ENCODE peak calls at places on chromosomes 13 and 19, in five cellular contexts. One of them, this sample, is unnamed.

GRCh38 chr19:53989600-53990533 is 1.6 kb upstream of the CACNG6 start:
- DNase-seq in lung microvascular endothelial cell: peak; percentile 35
- DNase-seq in hypothalamus: peak; percentile 9
- DNase-seq in GM03348: no peak
- DNase-seq in nucleus accumbens: no peak
- DNase-seq in this sample: no peak

GRCh38 chr13:52786747-52787146 is 47.1 kb upstream of the CNMD start:
- DNase-seq in GM03348: no peak
- DNase-seq in lung microvascular endothelial cell: no peak
- DNase-seq in hypothalamus: peak; percentile 3
- DNase-seq in nucleus accumbens: peak; percentile 70
- DNase-seq in this sample: no peak

GRCh38 chr19:11279505-11280236 is 16.3 kb upstream of the TSPAN16 start:
- DNase-seq in lung microvascular endothelial cell: peak; percentile 75
- DNase-seq in hypothalamus: no peak
- DNase-seq in GM03348: no peak
- DNase-seq in nucleus accumbens: no peak
- DNase-seq in this sample: no peak

GRCh38 chr19:31908486-31909255 is 436.7 kb upstream of the ZNF507 start:
- DNase-seq in nucleus accumbens: no peak
- DNase-seq in GM03348: no peak
- DNase-seq in hypothalamus: no peak
- DNase-seq in lung microvascular endothelial cell: no peak
- DNase-seq in this sample: no peak

GRCh38 chr13:25281193-25281936 is 5.9 kb downstream of the MTMR6 start:
- DNase-seq in hypothalamus: no peak
- DNase-seq in lung microvascular endothelial cell: peak; percentile 15
- DNase-seq in GM03348: no peak
- DNase-seq in nucleus accumbens: no peak
- DNase-seq in this sample: no peak

GRCh38 chr13:26880741-26881140 is 120.2 kb upstream of the GPR12 start:
- DNase-seq in GM03348: peak; percentile 17
- DNase-seq in lung microvascular endothelial cell: no peak
- DNase-seq in nucleus accumbens: no peak
- DNase-seq in hypothalamus: no peak
- DNase-seq in this sample: no peak

GRCh38 chr13:23751195-23751594 is 138.0 kb downstream of the MIPEP start:
- DNase-seq in lung microvascular endothelial cell: peak; percentile 43
- DNase-seq in nucleus accumbens: no peak
- DNase-seq in GM03348: no peak
- DNase-seq in hypothalamus: no peak
- DNase-seq in this sample: no peak

GRCh38 chr13:77751513-77752456 is 54.3 kb downstream of the SLAIN1 start:
- DNase-seq in hypothalamus: no peak
- DNase-seq in lung microvascular endothelial cell: peak; percentile 58
- DNase-seq in nucleus accumbens: no peak
- DNase-seq in GM03348: peak; percentile 65
- DNase-seq in this sample: peak; percentile 15

GRCh38 chr19:2274185-2274711 is 7.7 kb downstream of the PEAK3 start:
- DNase-seq in GM03348: no peak
- DNase-seq in nucleus accumbens: no peak
- DNase-seq in lung microvascular endothelial cell: no peak
- DNase-seq in hypothalamus: no peak
- DNase-seq in this sample: no peak

GRCh38 chr19:12786149-12786870 is 5.0 kb upstream of the JUNB start:
- DNase-seq in GM03348: no peak
- DNase-seq in nucleus accumbens: peak; percentile 24
- DNase-seq in lung microvascular endothelial cell: no peak
- DNase-seq in hypothalamus: peak; percentile 67
- DNase-seq in this sample: no peak

GRCh38 chr13:104318121-104318520 is 1251.9 kb upstream of the SLC10A2 start:
- DNase-seq in GM03348: no peak
- DNase-seq in hypothalamus: no peak
- DNase-seq in lung microvascular endothelial cell: peak; percentile 25
- DNase-seq in nucleus accumbens: no peak
- DNase-seq in this sample: peak; percentile 8

GRCh38 chr19:13241321-13242104 is 91.3 kb downstream of the IER2 start:
- DNase-seq in nucleus accumbens: no peak
- DNase-seq in GM03348: no peak
- DNase-seq in hypothalamus: no peak
- DNase-seq in lung microvascular endothelial cell: no peak
- DNase-seq in this sample: no peak

GRCh38 chr13:41751734-41752445 is 209.0 kb downstream of the VWA8 start:
- DNase-seq in nucleus accumbens: no peak
- DNase-seq in lung microvascular endothelial cell: no peak
- DNase-seq in GM03348: no peak
- DNase-seq in hypothalamus: no peak
- DNase-seq in this sample: no peak

GRCh38 chr13:107866666-107867623 is 348.4 kb downstream of the LIG4 start:
- DNase-seq in nucleus accumbens: peak; percentile 19
- DNase-seq in hypothalamus: peak; percentile 30
- DNase-seq in lung microvascular endothelial cell: peak; percentile 64
- DNase-seq in GM03348: peak; percentile 63
- DNase-seq in this sample: no peak

GRCh38 chr13:84649853-84650252 is 767.6 kb upstream of the SLITRK1 start:
- DNase-seq in nucleus accumbens: no peak
- DNase-seq in hypothalamus: no peak
- DNase-seq in GM03348: no peak
- DNase-seq in lung microvascular endothelial cell: no peak
- DNase-seq in this sample: no peak

GRCh38 chr13:95087746-95088305 is 213.4 kb downstream of the ABCC4 start:
- DNase-seq in nucleus accumbens: no peak
- DNase-seq in lung microvascular endothelial cell: peak; percentile 83
- DNase-seq in hypothalamus: no peak
- DNase-seq in GM03348: peak; percentile 42
- DNase-seq in this sample: no peak

GRCh38 chr19:34662919-34663318 is 14.0 kb downstream of the SCGB2B2 start:
- DNase-seq in lung microvascular endothelial cell: peak; percentile 48
- DNase-seq in nucleus accumbens: no peak
- DNase-seq in hypothalamus: no peak
- DNase-seq in GM03348: peak; percentile 24
- DNase-seq in this sample: no peak

GRCh38 chr19:55340784-55341147 is 1.1 kb downstream of the KMT5C start:
- DNase-seq in hypothalamus: no peak
- DNase-seq in GM03348: no peak
- DNase-seq in nucleus accumbens: no peak
- DNase-seq in lung microvascular endothelial cell: peak; percentile 19
- DNase-seq in this sample: no peak

GRCh38 chr13:51246005-51246404 is 23.8 kb downstream of the FAM124A start:
- DNase-seq in GM03348: no peak
- DNase-seq in hypothalamus: no peak
- DNase-seq in nucleus accumbens: no peak
- DNase-seq in lung microvascular endothelial cell: no peak
- DNase-seq in this sample: no peak

GRCh38 chr19:2960120-2960519 is 15.3 kb upstream of the ZNF77 start:
- DNase-seq in GM03348: no peak
- DNase-seq in lung microvascular endothelial cell: no peak
- DNase-seq in hypothalamus: no peak
- DNase-seq in nucleus accumbens: no peak
- DNase-seq in this sample: no peak

GRCh38 chr19:6802336-6803035 is 30.0 kb downstream of the VAV1 start:
- DNase-seq in lung microvascular endothelial cell: peak; percentile 58
- DNase-seq in hypothalamus: no peak
- DNase-seq in GM03348: no peak
- DNase-seq in nucleus accumbens: peak; percentile 7
- DNase-seq in this sample: peak; percentile 45

GRCh38 chr19:34493038-34493648 is 11.6 kb downstream of the WTIP start:
- DNase-seq in hypothalamus: no peak
- DNase-seq in lung microvascular endothelial cell: no peak
- DNase-seq in nucleus accumbens: no peak
- DNase-seq in GM03348: no peak
- DNase-seq in this sample: no peak

GRCh38 chr13:95083758-95084157 is 217.5 kb downstream of the ABCC4 start:
- DNase-seq in lung microvascular endothelial cell: peak; percentile 95
- DNase-seq in GM03348: peak; percentile 46
- DNase-seq in hypothalamus: no peak
- DNase-seq in nucleus accumbens: no peak
- DNase-seq in this sample: no peak

GRCh38 chr13:31912641-31913401 is 118.8 kb upstream of the FRY start:
- DNase-seq in hypothalamus: no peak
- DNase-seq in lung microvascular endothelial cell: no peak
- DNase-seq in GM03348: no peak
- DNase-seq in nucleus accumbens: no peak
- DNase-seq in this sample: no peak

GRCh38 chr19:31641591-31641990 is 292.4 kb upstream of the TSHZ3 start:
- DNase-seq in hypothalamus: no peak
- DNase-seq in GM03348: no peak
- DNase-seq in lung microvascular endothelial cell: no peak
- DNase-seq in nucleus accumbens: no peak
- DNase-seq in this sample: no peak

GRCh38 chr19:29928831-29929230 is 13.2 kb upstream of the URI1 start:
- DNase-seq in nucleus accumbens: no peak
- DNase-seq in GM03348: no peak
- DNase-seq in hypothalamus: no peak
- DNase-seq in lung microvascular endothelial cell: no peak
- DNase-seq in this sample: no peak

GRCh38 chr13:112783135-112783945 is 93.5 kb downstream of the ATP11A start:
- DNase-seq in GM03348: peak; percentile 61
- DNase-seq in lung microvascular endothelial cell: no peak
- DNase-seq in hypothalamus: no peak
- DNase-seq in nucleus accumbens: no peak
- DNase-seq in this sample: no peak